ENCODE peak calls at places on chromosomes 16 and 17, in five cellular contexts. P, A, N, Y and Z are unnamed samples.

GRCh38 chr17:9810100-9810949 is 11.6 kb downstream of the GSG1L2 start:
- DNase-seq in P (no peak), A (no peak), N (no peak), Y (no peak), Z (no peak)

GRCh38 chr16:83336630-83337029 is 471.1 kb upstream of the HSBP1 start:
- DNase-seq in P (no peak), A (peak), N (no peak), Y (peak), Z (no peak)

GRCh38 chr16:87926246-87927194 is 9.8 kb downstream of the CA5A start:
- DNase-seq in P (no peak), A (no peak), N (no peak), Y (no peak), Z (no peak)

GRCh38 chr16:53085539-53086450 is 31.0 kb downstream of the CHD9 start:
- DNase-seq in P (no peak), A (no peak), N (peak), Y (peak), Z (no peak)

GRCh38 chr16:69926241-69926640 is 24.9 kb upstream of the CLEC18A start:
- DNase-seq in P (no peak), A (no peak), N (no peak), Y (no peak), Z (no peak)

GRCh38 chr16:86018487-86018886 is 119.5 kb downstream of the IRF8 start:
- DNase-seq in P (no peak), A (no peak), N (peak), Y (peak), Z (no peak)

GRCh38 chr16:24577167-24577566 is 37.8 kb downstream of the RBBP6 start:
- DNase-seq in P (no peak), A (peak), N (no peak), Y (peak), Z (no peak)

GRCh38 chr16:69348222-69348621 is 3.4 kb downstream of the TMED6 start:
- DNase-seq in P (no peak), A (peak), N (no peak), Y (no peak), Z (no peak)

GRCh38 chr16:13171313-13171712 is 269.9 kb downstream of the SHISA9 start:
- DNase-seq in P (no peak), A (no peak), N (no peak), Y (no peak), Z (no peak)

GRCh38 chr17:63295288-63295687 is 150.8 kb downstream of the CYB561 start:
- DNase-seq in P (no peak), A (no peak), N (no peak), Y (peak), Z (no peak)

GRCh38 chr16:23420011-23420410 is 33.0 kb downstream of the COG7 start:
- DNase-seq in P (no peak), A (peak), N (no peak), Y (peak), Z (no peak)

GRCh38 chr16:25151996-25152395 is 40.5 kb downstream of the LCMT1 start:
- DNase-seq in P (no peak), A (peak), N (peak), Y (peak), Z (no peak)

GRCh38 chr17:51857052-51857593 is 301.4 kb downstream of the CA10 start:
- DNase-seq in P (no peak), A (peak), N (peak), Y (no peak), Z (no peak)

GRCh38 chr16:11757671-11758545 is 15.3 kb upstream of the TXNDC11 start:
- DNase-seq in P (no peak), A (peak), N (no peak), Y (peak), Z (no peak)

GRCh38 chr17:74296548-74296936 is 22.5 kb downstream of the DNAI2 start:
- DNase-seq in P (no peak), A (peak), N (peak), Y (peak), Z (peak)

GRCh38 chr17:60167095-60167741 is 17.4 kb downstream of the CA4 start:
- DNase-seq in P (no peak), A (no peak), N (no peak), Y (no peak), Z (no peak)

GRCh38 chr17:57995076-57995956 is 7.3 kb upstream of the VEZF1 start:
- DNase-seq in P (peak), A (peak), N (peak), Y (peak), Z (peak)

GRCh38 chr16:28193530-28194423 is 18.0 kb downstream of the XPO6 start:
- DNase-seq in P (no peak), A (peak), N (no peak), Y (peak), Z (no peak)

GRCh38 chr16:17162560-17162959 is 308.2 kb downstream of the XYLT1 start:
- DNase-seq in P (no peak), A (no peak), N (no peak), Y (no peak), Z (no peak)

GRCh38 chr17:81582341-81582740 is 30.2 kb upstream of the FAAP100 start:
- DNase-seq in P (no peak), A (peak), N (no peak), Y (peak), Z (no peak)

GRCh38 chr17:75288784-75289121 is 480 bp downstream of the SLC25A19 start:
- DNase-seq in P (no peak), A (peak), N (no peak), Y (no peak), Z (no peak)

GRCh38 chr17:35740997-35741931 is 9.8 kb downstream of the RASL10B start:
- DNase-seq in P (no peak), A (no peak), N (peak), Y (no peak), Z (no peak)

GRCh38 chr17:5672141-5672540 is 87.8 kb upstream of the NLRP1 start:
- DNase-seq in P (no peak), A (no peak), N (no peak), Y (no peak), Z (no peak)

GRCh38 chr17:47274319-47275069 is 20.9 kb downstream of the ITGB3 start:
- DNase-seq in P (no peak), A (no peak), N (no peak), Y (no peak), Z (no peak)

GRCh38 chr17:19753661-19754463 is 5.8 kb upstream of the ALDH3A1 start:
- DNase-seq in P (no peak), A (peak), N (no peak), Y (no peak), Z (no peak)

GRCh38 chr16:57984443-57985203 is 13.7 kb upstream of the CNGB1 start:
- DNase-seq in P (peak), A (peak), N (peak), Y (peak), Z (peak)

GRCh38 chr16:17381784-17382183 is 89.0 kb downstream of the XYLT1 start:
- DNase-seq in P (no peak), A (no peak), N (no peak), Y (no peak), Z (no peak)

GRCh38 chr16:77213542-77214108 is 14.4 kb downstream of the SYCE1L start:
- DNase-seq in P (no peak), A (peak), N (no peak), Y (peak), Z (no peak)

GRCh38 chr17:77322534-77323412 is 182.0 kb downstream of the SEC14L1 start:
- DNase-seq in P (no peak), A (peak), N (peak), Y (peak), Z (no peak)

GRCh38 chr17:66724581-66725341 is 110.2 kb upstream of the CACNG5 start:
- DNase-seq in P (no peak), A (no peak), N (no peak), Y (peak), Z (no peak)

GRCh38 chr17:21125862-21126261 is 902 bp upstream of the DHRS7B start:
- DNase-seq in P (peak), A (no peak), N (no peak), Y (no peak), Z (peak)

GRCh38 chr17:2392252-2393183 is 8.3 kb downstream of the MNT start:
- DNase-seq in P (peak), A (peak), N (peak), Y (peak), Z (peak)

GRCh38 chr17:45111838-45112237 is 20.5 kb downstream of the PLCD3 start:
- DNase-seq in P (no peak), A (no peak), N (no peak), Y (no peak), Z (no peak)

GRCh38 chr17:49365667-49366066 is 3.6 kb upstream of the ZNF652 start:
- DNase-seq in P (peak), A (peak), N (peak), Y (no peak), Z (peak)

GRCh38 chr17:21814776-21815175 is 122.5 kb downstream of the KCNJ18 start:
- DNase-seq in P (no peak), A (no peak), N (no peak), Y (no peak), Z (no peak)

GRCh38 chr17:11391134-11391533 is 150.1 kb downstream of the SHISA6 start:
- DNase-seq in P (no peak), A (no peak), N (peak), Y (no peak), Z (no peak)